ENCODE peak calls at places on chromosome 4, in six cellular contexts. U, H, T, E, F and Y are unnamed samples.

GRCh38 chr4:119518230-119518892 is 110.2 kb downstream of the PDE5A start:
- DNase-seq in U (no peak), H (no peak), T (no peak), E (no peak), F (no peak), Y (no peak)

GRCh38 chr4:80215449-80216052 is 18.2 kb downstream of the PRDM8 start:
- DNase-seq in U (no peak), H (no peak), T (peak; percentile 58), E (no peak), F (no peak), Y (peak; percentile 60)

GRCh38 chr4:61201562-61202099 is 1.5 kb downstream of the ADGRL3 start:
- DNase-seq in U (peak; percentile 78), H (no peak), T (no peak), E (peak; percentile 53), F (no peak), Y (peak; percentile 30)

GRCh38 chr4:81405900-81406401 is 65.8 kb downstream of the RASGEF1B start:
- DNase-seq in U (no peak), H (peak; percentile 69), T (peak; percentile 80), E (peak; percentile 89), F (no peak), Y (peak; percentile 88)

GRCh38 chr4:186192068-186192751 is 843 bp downstream of the CYP4V2 start:
- DNase-seq in U (peak; percentile 80), H (peak; percentile 54), T (peak; percentile 51), E (peak; percentile 63), F (no peak), Y (peak; percentile 60)

GRCh38 chr4:55269970-55270369 is 76.1 kb upstream of the SRD5A3 start:
- DNase-seq in U (no peak), H (no peak), T (no peak), E (no peak), F (no peak), Y (no peak)

GRCh38 chr4:16858275-16858752 is 40.1 kb downstream of the LDB2 start:
- DNase-seq in U (no peak), H (no peak), T (peak; percentile 58), E (no peak), F (no peak), Y (peak; percentile 31)

GRCh38 chr4:38094419-38094818 is 134.2 kb downstream of the PTTG2 start:
- DNase-seq in U (peak; percentile 67), H (no peak), T (no peak), E (no peak), F (no peak), Y (no peak)

GRCh38 chr4:156949373-156949814 is 22.2 kb downstream of the PDGFC start:
- DNase-seq in U (no peak), H (no peak), T (peak; percentile 92), E (no peak), F (no peak), Y (peak; percentile 95)

GRCh38 chr4:101277661-101278060 is 69.7 kb downstream of the PPP3CA start:
- DNase-seq in U (no peak), H (no peak), T (peak; percentile 81), E (no peak), F (no peak), Y (peak; percentile 80)

GRCh38 chr4:6540879-6541278 is 34.1 kb upstream of the MAN2B2 start:
- DNase-seq in U (no peak), H (no peak), T (no peak), E (no peak), F (no peak), Y (no peak)

GRCh38 chr4:75002381-75002780 is 69.5 kb downstream of the PARM1 start:
- DNase-seq in U (no peak), H (no peak), T (no peak), E (no peak), F (no peak), Y (peak; percentile 30)

GRCh38 chr4:76850010-76850441 is 47.9 kb downstream of the SOWAHB start:
- DNase-seq in U (no peak), H (no peak), T (peak; percentile 96), E (no peak), F (no peak), Y (peak; percentile 98)

GRCh38 chr4:138308421-138308820 is 66.3 kb upstream of the SLC7A11 start:
- DNase-seq in U (no peak), H (no peak), T (peak; percentile 9), E (no peak), F (no peak), Y (peak; percentile 13)

GRCh38 chr4:6641164-6641970 is 882 bp downstream of the MRFAP1 start:
- DNase-seq in U (peak; percentile 64), H (peak; percentile 61), T (peak; percentile 51), E (peak; percentile 59), F (peak; percentile 32), Y (peak; percentile 45)

GRCh38 chr4:15965325-15965724 is 2.4 kb upstream of the FGFBP2 start:
- DNase-seq in U (no peak), H (no peak), T (no peak), E (no peak), F (no peak), Y (no peak)

GRCh38 chr4:79823148-79823763 is 249.8 kb downstream of the ANTXR2 start:
- DNase-seq in U (no peak), H (no peak), T (peak; percentile 7), E (no peak), F (no peak), Y (peak; percentile 18)

GRCh38 chr4:40721730-40722171 is 28.0 kb upstream of the NSUN7 start:
- DNase-seq in U (no peak), H (no peak), T (peak; percentile 26), E (no peak), F (no peak), Y (peak; percentile 25)

GRCh38 chr4:7854697-7855370 is 84.8 kb downstream of the AFAP1 start:
- DNase-seq in U (no peak), H (no peak), T (no peak), E (no peak), F (no peak), Y (no peak)

GRCh38 chr4:1903035-1903434 is 31.8 kb downstream of the NSD2 start:
- DNase-seq in U (no peak), H (no peak), T (no peak), E (no peak), F (no peak), Y (no peak)
- H3K4me3 ChIP-seq in U (no peak overlapping the region), H (no peak overlapping the region), T (no peak overlapping the region), E (no peak overlapping the region), F (no peak overlapping the region), Y (no peak overlapping the region)

DNA sequence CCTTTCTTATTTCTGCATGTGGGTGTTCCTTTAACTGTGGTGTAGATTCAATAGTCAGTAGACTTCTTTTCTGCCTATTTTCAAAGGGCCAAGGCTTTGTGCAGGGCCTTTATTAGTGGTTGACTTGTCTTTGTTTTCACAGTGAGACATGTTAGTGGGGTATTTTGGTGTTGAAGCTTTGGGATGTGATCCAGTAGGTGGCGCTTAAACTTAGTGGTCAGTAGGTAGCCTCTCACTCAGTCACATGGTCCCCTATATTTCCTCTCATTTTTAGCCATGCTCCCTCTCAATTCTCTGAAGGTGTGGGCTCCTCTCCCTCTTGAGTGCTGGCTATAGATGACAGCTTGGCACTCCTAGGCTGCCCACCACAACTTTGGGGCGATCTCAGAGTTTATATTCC is 23.4 kb upstream of the SLC10A7 start:
- DNase-seq in U (peak; percentile 75), H (no peak), T (peak; percentile 49), E (peak; percentile 42), F (no peak), Y (peak; percentile 16)
- TF ChIP-seq CTCF in U (peak; percentile 74), H (no peak), T (peak; percentile 56), E (peak; percentile 49), F (no peak), Y (peak; percentile 62)

GRCh38 chr4:159107203-159107921 is 4.5 kb downstream of the RAPGEF2 start:
- DNase-seq in U (no peak), H (no peak), T (peak; percentile 36), E (no peak), F (no peak), Y (peak; percentile 36)
- H3K4me3 ChIP-seq in U (peak overlapping the region; percentile 94), H (no peak overlapping the region), T (no peak overlapping the region), E (no peak overlapping the region), F (peak overlapping the region; percentile 79), Y (no peak overlapping the region)

GRCh38 chr4:113153529-113154101 is 104.2 kb downstream of the ANK2 start:
- DNase-seq in U (no peak), H (no peak), T (no peak), E (no peak), F (no peak), Y (peak; percentile 31)
- TF ChIP-seq CTCF in U (peak; percentile 47), H (no peak), T (no peak), E (no peak), F (no peak), Y (no peak)

GRCh38 chr4:107825072-107825789 is 499 bp downstream of the SGMS2 start:
- DNase-seq in U (peak; percentile 82), H (peak; percentile 61), T (peak; percentile 56), E (peak; percentile 75), F (peak; percentile 21), Y (peak; percentile 71)

GRCh38 chr4:107828315-107828714 is 3.6 kb downstream of the SGMS2 start:
- DNase-seq in U (no peak), H (no peak), T (no peak), E (no peak), F (no peak), Y (no peak)

GRCh38 chr4:107824367-107825071 is at the start of gene SGMS2:
- DNase-seq in U (peak; percentile 88), H (peak; percentile 91), T (peak; percentile 88), E (peak; percentile 69), F (peak; percentile 80), Y (peak; percentile 91)

GRCh38 chr4:107823870-107824366 is 814 bp upstream of the SGMS2 start:
- DNase-seq in U (no peak), H (no peak), T (no peak), E (no peak), F (no peak), Y (no peak)

GRCh38 chr4:107826427-107826980 is 1.8 kb downstream of the SGMS2 start:
- DNase-seq in U (no peak), H (peak; percentile 36), T (no peak), E (no peak), F (no peak), Y (no peak)
- H3K4me3 ChIP-seq in U (no peak overlapping the region), H (peak overlapping the region; percentile 73), T (peak overlapping the region; percentile 96), E (no peak overlapping the region), F (peak overlapping the region; percentile 81), Y (peak overlapping the region; percentile 64)

GRCh38 chr4:154332681-154333421 is 158.7 kb downstream of the DCHS2 start:
- DNase-seq in U (peak; percentile 92), H (peak; percentile 20), T (peak; percentile 30), E (peak; percentile 87), F (peak; percentile 11), Y (no peak)

GRCh38 chr4:154328030-154328429 is 163.6 kb downstream of the DCHS2 start:
- DNase-seq in U (no peak), H (no peak), T (no peak), E (no peak), F (no peak), Y (no peak)

GRCh38 chr4:154329939-154330338 is 161.7 kb downstream of the DCHS2 start:
- DNase-seq in U (no peak), H (no peak), T (peak; percentile 93), E (no peak), F (no peak), Y (peak; percentile 69)

DNA sequence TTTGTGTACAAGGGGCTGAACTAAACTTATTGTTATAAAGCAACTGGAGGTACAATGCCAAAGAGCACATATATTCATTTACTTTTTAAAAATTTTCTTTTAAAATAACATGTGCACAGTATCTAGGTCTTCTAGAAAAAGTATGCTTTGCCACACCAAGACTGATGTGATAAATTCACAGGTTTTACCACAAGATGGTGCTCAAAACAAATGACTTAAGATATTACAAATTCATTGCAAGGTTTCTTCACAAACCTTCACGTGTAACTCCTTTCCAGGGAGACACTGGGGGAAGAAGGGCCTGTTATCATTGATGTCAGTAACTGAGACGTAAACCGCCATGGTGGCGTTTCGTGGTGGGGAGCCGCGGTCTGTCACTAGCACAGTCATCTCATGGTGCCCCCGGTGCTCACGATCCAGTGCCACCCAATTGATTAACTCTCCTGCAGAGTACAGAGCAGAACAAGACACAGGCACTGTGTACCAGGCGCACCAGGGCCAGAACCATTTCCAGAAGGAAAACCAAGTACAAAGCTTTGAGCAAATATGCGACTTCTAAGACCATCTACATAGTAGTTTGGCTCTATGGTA is 162.2 kb downstream of the DCHS2 start:
- DNase-seq in U (peak; percentile 56), H (no peak), T (peak; percentile 57), E (peak; percentile 40), F (no peak), Y (peak; percentile 42)
- TF ChIP-seq CTCF in U (peak; percentile 68), H (no peak), T (peak; percentile 36), E (peak; percentile 57), F (peak; percentile 28), Y (peak; percentile 23)